ENCODE peak calls at places on chromosome 21, in six cellular contexts. S is mammary epithelial cell, L is Caco-2, M is adipocyte, D is esophagus squamous epithelium, A is hepatocyte. N is an unnamed sample.
A peak's percentile ranks its signal among the peaks of the same experiment; 100 is the strongest.

GRCh38 chr21:14259669-14260458 is 43.9 kb downstream of the RBM11 start:
- DNase-seq in S (peak; percentile 43), L (peak; percentile 40), M (peak; percentile 76), D (no peak), A (peak; percentile 73), N (peak; percentile 59)

GRCh38 chr21:45373991-45374816 is 30.8 kb upstream of the COL18A1 start:
- DNase-seq in S (no peak), L (no peak), M (no peak), D (no peak), A (no peak), N (no peak)

GRCh38 chr21:46550511-46550941 is 54.4 kb downstream of the S100B start:
- DNase-seq in S (no peak), L (no peak), M (no peak), D (no peak), A (no peak), N (no peak)

GRCh38 chr21:14864211-14865021 is 200.4 kb downstream of the NRIP1 start:
- DNase-seq in S (peak; percentile 81), L (peak; percentile 80), M (peak; percentile 76), D (no peak), A (peak; percentile 90), N (peak; percentile 89)

GRCh38 chr21:43305336-43305665 is 121.6 kb downstream of the SIK1 start:
- DNase-seq in S (no peak), L (no peak), M (no peak), D (no peak), A (no peak), N (no peak)

GRCh38 chr21:33976082-33976979 is 60.7 kb upstream of the ATP5PO start:
- DNase-seq in S (peak; percentile 97), L (peak; percentile 73), M (peak; percentile 94), D (no peak), A (peak; percentile 68), N (peak; percentile 89)

GRCh38 chr21:35963920-35964451 is 96.3 kb downstream of the SETD4 start:
- DNase-seq in S (no peak), L (no peak), M (no peak), D (no peak), A (no peak), N (peak; percentile 28)

GRCh38 chr21:35525443-35525842 is 476.3 kb upstream of the RUNX1 start:
- DNase-seq in S (peak; percentile 78), L (no peak), M (no peak), D (no peak), A (no peak), N (no peak)

GRCh38 chr21:46634966-46635323 is 529 bp upstream of the PRMT2 start:
- DNase-seq in S (peak; percentile 60), L (peak; percentile 78), M (peak; percentile 89), D (no peak), A (peak; percentile 89), N (peak; percentile 91)

GRCh38 chr21:21664871-21665270 is 666.7 kb downstream of the NCAM2 start:
- DNase-seq in S (no peak), L (no peak), M (no peak), D (no peak), A (no peak), N (peak; percentile 57)

GRCh38 chr21:15138475-15138874 is 73.7 kb upstream of the NRIP1 start:
- DNase-seq in S (no peak), L (no peak), M (no peak), D (no peak), A (no peak), N (no peak)

GRCh38 chr21:45430521-45431501 is 25.8 kb downstream of the COL18A1 start:
- DNase-seq in S (no peak), L (peak; percentile 88), M (peak; percentile 25), D (no peak), A (peak; percentile 64), N (peak; percentile 76)

GRCh38 chr21:33025106-33025470 is 647 bp upstream of the OLIG2 start:
- DNase-seq in S (no peak), L (no peak), M (no peak), D (no peak), A (no peak), N (no peak)

GRCh38 chr21:15015622-15016471 is 49.0 kb downstream of the NRIP1 start:
- DNase-seq in S (peak; percentile 84), L (no peak), M (peak; percentile 76), D (no peak), A (no peak), N (peak; percentile 75)

GRCh38 chr21:46421191-46421750 is 37.4 kb upstream of the DIP2A start:
- DNase-seq in S (no peak), L (no peak), M (no peak), D (no peak), A (no peak), N (no peak)

GRCh38 chr21:41961753-41962152 is 7.9 kb upstream of the C2CD2 start:
- DNase-seq in S (no peak), L (no peak), M (no peak), D (no peak), A (no peak), N (no peak)

GRCh38 chr21:46498335-46499050 is 39.8 kb downstream of the DIP2A start:
- DNase-seq in S (peak; percentile 21), L (no peak), M (no peak), D (no peak), A (no peak), N (no peak)

GRCh38 chr21:27480841-27481261 is 514.0 kb upstream of the ADAMTS5 start:
- DNase-seq in S (peak; percentile 93), L (no peak), M (peak; percentile 33), D (no peak), A (no peak), N (peak; percentile 54)

DNA sequence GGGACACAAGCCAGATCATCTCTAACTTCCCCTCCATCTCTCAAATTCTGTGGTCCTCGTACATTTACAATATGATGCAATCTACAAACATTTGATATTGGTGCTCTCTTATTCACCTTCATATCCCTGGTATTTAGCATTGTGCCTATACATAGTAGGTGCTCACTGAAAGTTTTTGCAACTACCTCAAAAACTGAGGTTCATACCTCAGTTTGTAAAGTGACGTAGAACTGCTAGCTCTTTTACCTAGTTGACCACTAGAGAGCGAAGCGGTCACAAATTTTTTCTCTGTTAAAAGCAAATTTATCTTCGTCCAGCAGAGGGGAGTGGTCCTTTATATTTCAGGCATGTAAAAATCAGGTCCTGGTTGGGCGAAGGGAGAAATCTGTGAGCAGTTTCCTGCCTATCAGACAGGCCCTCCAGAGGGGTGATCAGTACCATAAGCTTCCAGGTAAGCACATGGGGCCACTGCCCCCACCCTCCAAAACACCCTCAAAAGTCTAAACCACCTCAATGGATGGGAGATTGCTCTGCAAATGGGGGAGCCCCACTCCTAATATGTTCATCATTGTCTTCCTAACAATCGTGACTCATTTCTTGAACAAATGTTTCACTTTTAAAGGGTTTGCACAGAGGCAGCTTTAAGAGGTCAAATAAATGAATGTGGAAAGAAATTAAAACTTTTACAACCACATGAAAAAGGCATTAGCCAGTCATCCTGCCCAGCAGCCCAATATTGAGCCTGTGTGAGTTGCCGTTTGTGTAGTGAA is 10.6 kb upstream of the HLCS start:
- DNase-seq in S (peak; percentile 54), L (peak; percentile 60), M (peak; percentile 87), D (no peak), A (peak; percentile 80), N (peak; percentile 87)
- H3K4me3 ChIP-seq in S (no peak overlapping the region), L (no peak overlapping the region), M (peak overlapping the region; percentile 4), D (peak overlapping the region; percentile 22), A (no peak overlapping the region), N (no peak overlapping the region)

GRCh38 chr21:44353200-44353970 is at the start of gene TRPM2:
- DNase-seq in S (no peak), L (peak; percentile 27), M (peak; percentile 52), D (no peak), A (no peak), N (peak; percentile 49)

GRCh38 chr21:44351535-44352252 is 1.7 kb upstream of the TRPM2 start:
- DNase-seq in S (no peak), L (no peak), M (no peak), D (no peak), A (no peak), N (no peak)

GRCh38 chr21:44354775-44355771 is 1.7 kb downstream of the TRPM2 start:
- DNase-seq in S (no peak), L (peak; percentile 28), M (no peak), D (no peak), A (no peak), N (no peak)

GRCh38 chr21:44352253-44352860 is 1.1 kb upstream of the TRPM2 start:
- DNase-seq in S (no peak), L (peak; percentile 32), M (no peak), D (no peak), A (no peak), N (no peak)

GRCh38 chr21:44354001-44354405 is 582 bp downstream of the TRPM2 start:
- DNase-seq in S (no peak), L (no peak), M (no peak), D (no peak), A (no peak), N (peak; percentile 4)
- H3K4me3 ChIP-seq in S (no peak overlapping the region), L (no peak overlapping the region), M (no peak overlapping the region), D (peak overlapping the region; percentile 50), A (no peak overlapping the region), N (no peak overlapping the region)

GRCh38 chr21:38813143-38813542 is 7.4 kb downstream of the ETS2 start:
- DNase-seq in S (no peak), L (no peak), M (no peak), D (no peak), A (no peak), N (no peak)
- H3K4me3 ChIP-seq in S (no peak overlapping the region), L (no peak overlapping the region), M (no peak overlapping the region), D (no peak overlapping the region), A (no peak overlapping the region), N (no peak overlapping the region)

GRCh38 chr21:40800126-40800525 is 46.8 kb downstream of the DSCAM start:
- DNase-seq in S (no peak), L (no peak), M (no peak), D (no peak), A (no peak), N (no peak)

GRCh38 chr21:40793057-40793456 is 53.9 kb downstream of the DSCAM start:
- DNase-seq in S (no peak), L (no peak), M (peak; percentile 26), D (no peak), A (no peak), N (no peak)

GRCh38 chr21:40797881-40798280 is 49.1 kb downstream of the DSCAM start:
- DNase-seq in S (no peak), L (no peak), M (peak; percentile 68), D (no peak), A (no peak), N (no peak)

DNA sequence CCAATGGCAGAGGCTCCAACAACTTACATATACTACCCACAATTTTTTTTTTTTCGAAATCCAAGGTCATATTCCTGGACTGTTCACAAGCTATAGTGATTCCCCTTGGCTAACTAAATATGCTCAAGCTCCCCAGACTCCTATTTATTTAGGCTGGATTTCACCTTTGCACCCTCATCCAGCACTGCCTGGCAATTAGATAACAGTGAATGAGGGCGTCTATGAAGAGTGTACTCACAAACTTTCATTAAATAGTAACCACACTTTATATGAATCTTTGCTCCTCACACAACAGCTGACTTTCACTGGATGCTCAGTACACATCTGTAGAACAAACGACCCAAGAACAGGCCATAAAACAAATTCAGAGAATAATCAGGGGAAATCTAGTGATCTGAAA is 51.6 kb downstream of the DSCAM start:
- DNase-seq in S (no peak), L (no peak), M (no peak), D (no peak), A (peak; percentile 11), N (no peak)
- H3K4me3 ChIP-seq in S (no peak overlapping the region), L (no peak overlapping the region), M (no peak overlapping the region), D (no peak overlapping the region), A (no peak overlapping the region), N (no peak overlapping the region)

DNA sequence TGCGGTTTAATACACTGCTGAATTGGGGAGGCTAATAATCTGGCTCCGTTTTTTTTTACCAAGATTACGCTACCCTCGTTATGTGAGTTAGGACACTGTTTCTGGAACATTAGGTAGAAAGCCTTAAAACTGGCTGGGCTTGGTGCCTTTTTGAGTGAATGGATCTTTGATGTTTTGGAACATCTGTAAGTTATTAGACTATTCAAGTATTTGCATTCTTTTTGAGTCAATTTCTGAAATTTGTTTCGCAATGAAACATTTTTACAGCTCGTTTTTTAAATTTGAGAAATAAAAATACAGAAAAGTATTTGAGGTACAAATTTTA is 106.9 kb downstream of the LTN1 start:
- DNase-seq in S (no peak), L (no peak), M (peak; percentile 75), D (no peak), A (no peak), N (peak; percentile 60)
- H3K4me3 ChIP-seq in S (peak overlapping the region; percentile 98), L (no peak overlapping the region), M (peak overlapping the region; percentile 82), D (no peak overlapping the region), A (no peak overlapping the region), N (no peak overlapping the region)

N was measured in fibroblast of villous mesenchyme.